ENCODE peak calls at places on chromosomes 1 and 21, in seven cellular contexts. M, S, C, Q, N, L and F are unnamed samples.

GRCh38 chr1:38213720-38214367 is 167.3 kb upstream of the POU3F1 start:
- DNase-seq in M (peak), S (peak), C (no peak), Q (no peak), N (no peak), L (no peak), F (no peak)

GRCh38 chr21:31334648-31335121 is 9.4 kb downstream of the TIAM1 start:
- DNase-seq in M (peak), S (no peak), C (no peak), Q (no peak), N (no peak), L (no peak), F (no peak)

GRCh38 chr1:234486858-234487830 is 8.2 kb upstream of the TARBP1 start:
- DNase-seq in M (peak), S (no peak), C (no peak), Q (no peak), N (peak), L (no peak), F (peak)

GRCh38 chr21:16840549-16840948 is 672.3 kb upstream of the CXADR start:
- DNase-seq in M (no peak), S (no peak), C (no peak), Q (no peak), N (no peak), L (no peak), F (no peak)

GRCh38 chr1:29397981-29398380 is 161.7 kb downstream of the PTPRU start:
- DNase-seq in M (peak), S (no peak), C (no peak), Q (no peak), N (no peak), L (no peak), F (no peak)

GRCh38 chr1:31652891-31653489 is 8.3 kb upstream of the PEF1 start:
- DNase-seq in M (no peak), S (no peak), C (no peak), Q (no peak), N (no peak), L (no peak), F (no peak)

GRCh38 chr1:18693256-18694098 is 62.8 kb downstream of the PAX7 start:
- DNase-seq in M (no peak), S (peak), C (no peak), Q (peak), N (no peak), L (no peak), F (no peak)

GRCh38 chr1:57172040-57172439 is 206.2 kb upstream of the C8B start:
- DNase-seq in M (no peak), S (no peak), C (no peak), Q (no peak), N (no peak), L (no peak), F (no peak)

GRCh38 chr1:177585492-177586220 is 384.2 kb downstream of the SEC16B start:
- DNase-seq in M (no peak), S (no peak), C (no peak), Q (no peak), N (no peak), L (peak), F (no peak)

GRCh38 chr1:55428944-55429931 is 214.1 kb upstream of the USP24 start:
- DNase-seq in M (peak), S (no peak), C (peak), Q (no peak), N (peak), L (no peak), F (peak)

GRCh38 chr21:33063907-33064622 is 5.9 kb upstream of the OLIG1 start:
- DNase-seq in M (no peak), S (peak), C (no peak), Q (peak), N (no peak), L (no peak), F (no peak)

GRCh38 chr1:86471296-86471695 is 2.6 kb downstream of the CLCA1 start:
- DNase-seq in M (no peak), S (no peak), C (no peak), Q (no peak), N (no peak), L (no peak), F (no peak)

GRCh38 chr1:24983006-24983680 is 53.1 kb upstream of the RUNX3 start:
- DNase-seq in M (no peak), S (no peak), C (no peak), Q (no peak), N (no peak), L (no peak), F (no peak)

GRCh38 chr1:45884700-45885099 is 81.3 kb downstream of the MAST2 start:
- DNase-seq in M (no peak), S (no peak), C (no peak), Q (no peak), N (peak), L (no peak), F (peak)

GRCh38 chr1:116203936-116204335 is 92.7 kb downstream of the MAB21L3 start:
- DNase-seq in M (no peak), S (no peak), C (no peak), Q (no peak), N (no peak), L (no peak), F (no peak)

GRCh38 chr21:35027558-35028450 is 21.3 kb downstream of the RUNX1 start:
- DNase-seq in M (no peak), S (no peak), C (no peak), Q (no peak), N (no peak), L (no peak), F (no peak)

GRCh38 chr1:227773558-227773957 is 38.3 kb downstream of the SNAP47 start:
- DNase-seq in M (no peak), S (no peak), C (no peak), Q (no peak), N (no peak), L (no peak), F (no peak)

GRCh38 chr1:149936076-149936991 is at the start of gene MTMR11:
- DNase-seq in M (no peak), S (peak), C (no peak), Q (no peak), N (peak), L (no peak), F (peak)

GRCh38 chr1:32907435-32907834 is 6.2 kb upstream of the TMEM54 start:
- DNase-seq in M (peak), S (no peak), C (no peak), Q (no peak), N (no peak), L (no peak), F (peak)

GRCh38 chr21:16579538-16579937 is 849.8 kb downstream of the USP25 start:
- DNase-seq in M (no peak), S (no peak), C (no peak), Q (no peak), N (no peak), L (no peak), F (no peak)

DNA sequence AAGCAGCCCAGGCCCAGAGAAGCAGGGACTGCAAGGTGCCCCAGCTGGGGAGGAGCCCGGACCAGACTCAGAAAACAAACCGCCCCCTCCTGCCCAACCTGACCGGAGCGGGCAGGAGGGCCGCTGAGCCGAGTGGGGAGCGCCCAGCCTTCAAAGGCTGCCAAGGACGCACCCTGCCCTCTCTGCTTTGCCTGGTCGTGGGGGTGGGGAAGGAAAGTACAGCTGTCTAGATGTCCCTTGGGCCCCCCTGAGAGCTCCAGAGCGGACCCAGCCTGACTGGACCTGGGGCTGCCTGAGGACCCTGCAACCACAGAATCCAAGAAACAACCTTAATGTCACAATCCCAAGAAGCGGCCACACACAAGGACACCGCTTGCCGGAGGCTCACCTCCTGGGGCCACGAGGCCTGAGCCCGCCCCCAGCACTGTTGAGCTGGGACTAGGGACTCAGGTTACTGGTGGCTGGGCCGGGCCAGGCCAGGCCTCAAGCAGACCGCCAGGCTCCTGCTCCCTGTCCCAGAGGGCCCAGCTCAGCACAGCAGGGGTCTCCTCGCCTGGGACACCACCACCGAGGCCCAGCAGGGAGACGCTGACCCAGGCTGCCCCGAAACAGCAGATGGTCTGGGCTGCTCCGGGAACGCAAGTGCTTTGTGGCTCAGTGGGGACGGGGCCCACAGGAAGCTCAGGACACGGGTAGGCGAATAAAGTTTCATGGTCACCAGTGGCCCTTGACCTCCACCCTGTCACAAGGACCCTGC is 1.4 kb downstream of the DVL1 start:
- DNase-seq in M (no peak), S (peak), C (peak), Q (peak), N (peak), L (no peak), F (no peak)
- TF ChIP-seq JUND in M (no peak), S (no peak), C (no peak), Q (no peak), N (no peak), L (no peak), F (no peak)

DNA sequence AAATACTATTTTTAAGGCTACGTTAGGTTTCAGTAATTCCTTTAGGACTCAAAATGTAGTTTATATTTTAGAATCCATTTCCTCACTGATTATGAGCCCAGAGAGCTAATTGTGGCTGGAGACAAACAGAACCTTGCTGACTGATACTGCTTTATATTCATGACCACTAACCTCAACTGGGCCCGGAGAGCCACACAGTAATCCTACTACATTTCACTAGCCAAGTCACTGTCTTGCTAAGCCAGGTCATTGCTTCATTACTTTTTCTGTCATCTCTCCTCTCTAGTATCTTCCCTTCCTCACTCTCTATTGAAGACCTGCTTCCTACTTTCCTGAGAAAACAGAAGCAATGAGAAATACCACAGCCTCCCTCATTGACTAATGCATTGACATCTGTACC is 24.7 kb downstream of the IL23R start:
- DNase-seq in M (no peak), S (no peak), C (no peak), Q (no peak), N (no peak), L (no peak), F (no peak)
- TF ChIP-seq JUND in M (no peak), S (no peak), C (no peak), Q (no peak), N (no peak), L (no peak), F (no peak)

GRCh38 chr1:184386271-184387068 is at the start of gene C1orf21:
- DNase-seq in M (peak), S (peak), C (peak), Q (peak), N (no peak), L (no peak), F (peak)
- TF ChIP-seq JUND in M (no peak), S (no peak), C (no peak), Q (no peak), N (no peak), L (no peak), F (no peak)

GRCh38 chr1:204001166-204001901 is 71.6 kb upstream of the SOX13 start:
- DNase-seq in M (no peak), S (no peak), C (no peak), Q (no peak), N (no peak), L (no peak), F (no peak)

GRCh38 chr1:203999618-204000017 is 73.3 kb upstream of the SOX13 start:
- DNase-seq in M (no peak), S (no peak), C (no peak), Q (no peak), N (no peak), L (no peak), F (no peak)

GRCh38 chr1:203992440-203992839 is 80.5 kb upstream of the SOX13 start:
- DNase-seq in M (no peak), S (no peak), C (no peak), Q (no peak), N (no peak), L (no peak), F (no peak)

GRCh38 chr1:203995228-203995627 is 77.7 kb upstream of the SOX13 start:
- DNase-seq in M (no peak), S (no peak), C (no peak), Q (no peak), N (no peak), L (no peak), F (no peak)

GRCh38 chr1:203996126-203996525 is 76.8 kb upstream of the SOX13 start:
- DNase-seq in M (no peak), S (no peak), C (no peak), Q (peak), N (peak), L (no peak), F (no peak)
- TF ChIP-seq JUND in M (no peak), S (no peak), C (no peak), Q (no peak), N (no peak), L (no peak), F (no peak)

GRCh38 chr1:183291802-183292515 is 105.9 kb downstream of the LAMC2 start:
- DNase-seq in M (no peak), S (no peak), C (no peak), Q (peak), N (no peak), L (no peak), F (no peak)
- TF ChIP-seq JUND in M (no peak), S (no peak), C (no peak), Q (no peak), N (no peak), L (no peak), F (no peak)